ENCODE peak calls at places on chromosomes 11 and 22, in five cellular contexts. One of them, this sample, is unnamed.

GRCh38 chr11:103587951-103588788 is 448.3 kb upstream of the DDI1 start:
- DNase-seq in GM12878: no peak
- DNase-seq in IMR-90: no peak
- DNase-seq in A549: no peak
- DNase-seq in HepG2: no peak
- DNase-seq in this sample: no peak

GRCh38 chr22:37459211-37459610 is 27.0 kb downstream of the MFNG start:
- DNase-seq in GM12878: no peak
- DNase-seq in IMR-90: no peak
- DNase-seq in A549: no peak
- DNase-seq in HepG2: no peak
- DNase-seq in this sample: no peak

GRCh38 chr22:48653306-48653705 is 1174.4 kb downstream of the BRD1 start:
- DNase-seq in GM12878: no peak
- DNase-seq in IMR-90: no peak
- DNase-seq in A549: no peak
- DNase-seq in HepG2: no peak
- DNase-seq in this sample: no peak

GRCh38 chr11:5280582-5281102 is 10.9 kb upstream of the HBE1 start:
- DNase-seq in GM12878: peak; percentile 47
- DNase-seq in IMR-90: peak; percentile 100
- DNase-seq in A549: peak; percentile 98
- DNase-seq in HepG2: peak; percentile 44
- DNase-seq in this sample: peak; percentile 49

GRCh38 chr11:47004595-47005033 is 68.1 kb downstream of the CSTPP1 start:
- DNase-seq in GM12878: no peak
- DNase-seq in IMR-90: peak; percentile 98
- DNase-seq in A549: peak; percentile 19
- DNase-seq in HepG2: peak; percentile 96
- DNase-seq in this sample: no peak

GRCh38 chr11:35066783-35067476 is 72.0 kb upstream of the CD44 start:
- DNase-seq in GM12878: no peak
- DNase-seq in IMR-90: no peak
- DNase-seq in A549: no peak
- DNase-seq in HepG2: no peak
- DNase-seq in this sample: no peak

GRCh38 chr11:80529722-80530121 is 1088.9 kb upstream of the TENM4 start:
- DNase-seq in GM12878: no peak
- DNase-seq in IMR-90: no peak
- DNase-seq in A549: no peak
- DNase-seq in HepG2: peak; percentile 9
- DNase-seq in this sample: no peak

GRCh38 chr11:126993599-126993998 is 7.0 kb downstream of the KIRREL3 start:
- DNase-seq in GM12878: no peak
- DNase-seq in IMR-90: peak; percentile 54
- DNase-seq in A549: peak; percentile 35
- DNase-seq in HepG2: no peak
- DNase-seq in this sample: no peak

GRCh38 chr11:8794677-8795103 is 112.1 kb downstream of the RPL27A start:
- DNase-seq in GM12878: no peak
- DNase-seq in IMR-90: no peak
- DNase-seq in A549: peak; percentile 27
- DNase-seq in HepG2: peak; percentile 93
- DNase-seq in this sample: no peak

GRCh38 chr11:77821349-77821851 is 456 bp downstream of the AAMDC start:
- DNase-seq in GM12878: no peak
- DNase-seq in IMR-90: peak; percentile 40
- DNase-seq in A549: peak; percentile 13
- DNase-seq in HepG2: peak; percentile 20
- DNase-seq in this sample: no peak

DNA sequence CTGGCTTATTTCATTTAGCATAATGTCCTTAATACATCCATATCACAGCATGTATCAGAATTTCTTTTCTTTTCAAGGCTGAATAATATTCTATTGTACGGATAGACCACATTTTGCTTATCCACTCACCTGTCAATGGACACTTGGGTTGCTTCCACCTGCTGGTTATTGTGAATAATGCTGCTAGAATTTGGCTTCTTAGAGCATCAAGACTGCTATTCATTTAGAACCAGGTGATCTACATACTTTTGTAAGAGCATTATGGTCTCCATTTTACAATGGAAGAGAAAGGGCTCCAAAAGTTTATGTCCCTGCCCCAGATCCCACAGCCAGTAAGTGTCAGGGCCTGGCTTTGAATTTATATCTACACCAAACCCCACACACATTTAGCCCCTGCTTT is 100.7 kb upstream of the CD82 start:
- DNase-seq in GM12878: no peak
- DNase-seq in IMR-90: no peak
- DNase-seq in A549: peak; percentile 45
- DNase-seq in HepG2: peak; percentile 18
- DNase-seq in this sample: no peak
- TF ChIP-seq USF2 in GM12878: no peak
- TF ChIP-seq USF2 in IMR-90: no peak
- TF ChIP-seq USF2 in A549: no peak
- TF ChIP-seq USF2 in HepG2: no peak
- TF ChIP-seq USF2 in this sample: no peak

GRCh38 chr11:45048313-45048841 is 97.7 kb upstream of the TP53I11 start:
- DNase-seq in GM12878: no peak
- DNase-seq in IMR-90: no peak
- DNase-seq in A549: no peak
- DNase-seq in HepG2: no peak
- DNase-seq in this sample: no peak
- TF ChIP-seq USF2 in GM12878: no peak
- TF ChIP-seq USF2 in IMR-90: no peak
- TF ChIP-seq USF2 in A549: no peak
- TF ChIP-seq USF2 in HepG2: no peak
- TF ChIP-seq USF2 in this sample: no peak

DNA sequence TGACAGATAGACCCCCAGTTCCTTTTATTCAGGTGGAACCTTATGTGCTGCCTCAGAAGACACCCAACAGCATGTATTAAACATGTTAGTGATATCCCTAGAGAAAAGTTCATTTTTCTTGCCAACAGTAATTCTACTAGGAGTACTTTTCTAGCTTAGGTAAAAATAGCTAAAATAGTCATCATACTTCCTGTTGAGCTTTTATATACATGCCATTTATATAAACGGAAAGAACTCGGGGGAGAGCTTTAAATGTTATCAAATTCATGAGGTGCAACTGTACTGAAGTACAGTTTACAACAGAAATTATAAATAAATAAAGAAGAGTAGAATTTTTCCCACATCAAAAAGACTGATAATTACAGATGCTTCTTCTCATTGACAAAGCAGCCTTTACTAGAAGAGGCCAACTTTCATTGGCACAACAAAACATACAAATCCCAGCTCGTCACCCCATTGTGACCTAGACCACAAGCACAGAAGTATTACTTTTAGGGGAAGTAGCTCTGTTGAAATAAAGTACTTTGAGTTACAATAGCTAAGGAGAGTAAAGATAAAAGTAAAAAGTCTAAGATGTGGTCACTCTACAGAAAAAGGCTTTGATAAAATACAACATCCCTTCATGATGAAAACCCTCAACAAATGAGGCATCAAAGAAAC is 59.1 kb upstream of the POU2AF2 start:
- DNase-seq in GM12878: no peak
- DNase-seq in IMR-90: peak; percentile 52
- DNase-seq in A549: no peak
- DNase-seq in HepG2: no peak
- DNase-seq in this sample: no peak
- TF ChIP-seq USF2 in GM12878: no peak
- TF ChIP-seq USF2 in IMR-90: no peak
- TF ChIP-seq USF2 in A549: no peak
- TF ChIP-seq USF2 in HepG2: no peak
- TF ChIP-seq USF2 in this sample: no peak

GRCh38 chr22:33381531-33382406 is 323.6 kb upstream of the SYN3 start:
- DNase-seq in GM12878: no peak
- DNase-seq in IMR-90: no peak
- DNase-seq in A549: peak; percentile 88
- DNase-seq in HepG2: no peak
- DNase-seq in this sample: no peak

GRCh38 chr22:33382427-33382826 is 324.2 kb upstream of the SYN3 start:
- DNase-seq in GM12878: no peak
- DNase-seq in IMR-90: no peak
- DNase-seq in A549: peak; percentile 53
- DNase-seq in HepG2: no peak
- DNase-seq in this sample: no peak

GRCh38 chr22:33389927-33390326 is 331.7 kb upstream of the SYN3 start:
- DNase-seq in GM12878: no peak
- DNase-seq in IMR-90: peak; percentile 41
- DNase-seq in A549: no peak
- DNase-seq in HepG2: no peak
- DNase-seq in this sample: no peak

GRCh38 chr22:33386270-33386669 is 328.1 kb upstream of the SYN3 start:
- DNase-seq in GM12878: no peak
- DNase-seq in IMR-90: no peak
- DNase-seq in A549: no peak
- DNase-seq in HepG2: no peak
- DNase-seq in this sample: no peak

GRCh38 chr22:33385611-33386010 is 327.4 kb upstream of the SYN3 start:
- DNase-seq in GM12878: no peak
- DNase-seq in IMR-90: no peak
- DNase-seq in A549: no peak
- DNase-seq in HepG2: no peak
- DNase-seq in this sample: no peak
- TF ChIP-seq USF2 in GM12878: no peak
- TF ChIP-seq USF2 in IMR-90: no peak
- TF ChIP-seq USF2 in A549: no peak
- TF ChIP-seq USF2 in HepG2: no peak
- TF ChIP-seq USF2 in this sample: no peak

GRCh38 chr11:2381494-2382128 is 4.5 kb downstream of the CD81 start:
- DNase-seq in GM12878: no peak
- DNase-seq in IMR-90: no peak
- DNase-seq in A549: no peak
- DNase-seq in HepG2: no peak
- DNase-seq in this sample: no peak
- TF ChIP-seq USF2 in GM12878: no peak
- TF ChIP-seq USF2 in IMR-90: no peak
- TF ChIP-seq USF2 in A549: no peak
- TF ChIP-seq USF2 in HepG2: no peak
- TF ChIP-seq USF2 in this sample: no peak

DNA sequence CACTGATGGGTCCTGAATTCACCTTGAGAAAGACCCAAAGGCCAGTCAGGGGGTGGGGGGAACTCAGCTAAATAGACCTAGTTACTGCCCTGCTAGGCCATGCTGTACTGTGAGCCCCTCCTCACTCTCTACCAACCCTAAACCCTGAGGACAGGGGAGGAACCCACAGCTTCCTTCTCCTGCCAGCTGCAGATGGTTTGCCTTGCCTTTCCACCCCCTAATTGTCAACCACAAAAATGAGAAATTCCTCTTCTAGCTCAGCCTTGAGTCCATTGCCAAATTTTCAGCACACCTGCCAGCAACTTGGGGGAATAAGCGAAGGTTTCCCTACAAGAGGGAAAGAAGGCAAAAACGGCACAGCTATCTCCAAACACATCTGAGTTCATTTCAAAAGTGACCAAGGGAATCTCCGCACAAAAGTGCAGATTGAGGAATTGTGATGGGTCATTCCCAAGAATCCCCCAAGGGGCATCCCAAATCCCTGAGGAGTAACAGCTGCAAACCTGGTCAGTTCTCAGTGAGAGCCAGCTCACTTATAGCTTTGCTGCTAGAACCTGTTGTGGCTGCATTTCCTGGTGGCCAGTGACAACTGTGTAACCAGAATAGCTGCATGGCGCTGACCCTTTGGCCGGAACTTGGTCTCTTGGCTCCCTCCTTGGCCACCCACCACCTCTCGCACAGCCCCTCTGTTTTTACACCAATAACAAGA is 2.4 kb upstream of the TTC36 start:
- DNase-seq in GM12878: no peak
- DNase-seq in IMR-90: no peak
- DNase-seq in A549: no peak
- DNase-seq in HepG2: no peak
- DNase-seq in this sample: no peak
- TF ChIP-seq USF2 in GM12878: no peak
- TF ChIP-seq USF2 in IMR-90: no peak
- TF ChIP-seq USF2 in A549: no peak
- TF ChIP-seq USF2 in HepG2: no peak
- TF ChIP-seq USF2 in this sample: no peak

DNA sequence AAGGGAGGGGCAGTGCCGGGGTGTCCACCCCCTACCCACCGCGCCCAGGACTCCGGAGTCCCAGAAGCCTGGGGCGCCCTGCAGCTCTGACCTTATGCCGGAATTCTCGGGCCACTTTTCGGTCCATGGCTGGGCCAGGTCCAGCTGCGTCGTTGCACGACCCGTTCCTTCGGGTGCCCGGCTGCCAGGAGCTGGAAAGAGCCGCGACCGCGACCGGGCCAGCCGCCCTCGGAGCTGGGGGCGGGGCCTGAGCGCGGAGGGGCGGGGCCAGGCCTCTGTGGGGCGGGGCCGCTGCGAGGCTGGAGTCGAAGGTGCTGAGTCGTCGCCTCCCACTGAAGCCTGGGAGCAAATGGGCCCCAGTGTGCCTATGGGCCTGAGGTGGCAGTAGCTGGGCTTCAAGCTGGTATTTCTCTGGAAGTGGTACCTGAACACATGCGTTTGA is at the start of gene USH1C:
- DNase-seq in GM12878: no peak
- DNase-seq in IMR-90: no peak
- DNase-seq in A549: peak; percentile 44
- DNase-seq in HepG2: no peak
- DNase-seq in this sample: peak; percentile 79
- TF ChIP-seq USF2 in GM12878: no peak
- TF ChIP-seq USF2 in IMR-90: no peak
- TF ChIP-seq USF2 in A549: no peak
- TF ChIP-seq USF2 in HepG2: no peak
- TF ChIP-seq USF2 in this sample: no peak

DNA sequence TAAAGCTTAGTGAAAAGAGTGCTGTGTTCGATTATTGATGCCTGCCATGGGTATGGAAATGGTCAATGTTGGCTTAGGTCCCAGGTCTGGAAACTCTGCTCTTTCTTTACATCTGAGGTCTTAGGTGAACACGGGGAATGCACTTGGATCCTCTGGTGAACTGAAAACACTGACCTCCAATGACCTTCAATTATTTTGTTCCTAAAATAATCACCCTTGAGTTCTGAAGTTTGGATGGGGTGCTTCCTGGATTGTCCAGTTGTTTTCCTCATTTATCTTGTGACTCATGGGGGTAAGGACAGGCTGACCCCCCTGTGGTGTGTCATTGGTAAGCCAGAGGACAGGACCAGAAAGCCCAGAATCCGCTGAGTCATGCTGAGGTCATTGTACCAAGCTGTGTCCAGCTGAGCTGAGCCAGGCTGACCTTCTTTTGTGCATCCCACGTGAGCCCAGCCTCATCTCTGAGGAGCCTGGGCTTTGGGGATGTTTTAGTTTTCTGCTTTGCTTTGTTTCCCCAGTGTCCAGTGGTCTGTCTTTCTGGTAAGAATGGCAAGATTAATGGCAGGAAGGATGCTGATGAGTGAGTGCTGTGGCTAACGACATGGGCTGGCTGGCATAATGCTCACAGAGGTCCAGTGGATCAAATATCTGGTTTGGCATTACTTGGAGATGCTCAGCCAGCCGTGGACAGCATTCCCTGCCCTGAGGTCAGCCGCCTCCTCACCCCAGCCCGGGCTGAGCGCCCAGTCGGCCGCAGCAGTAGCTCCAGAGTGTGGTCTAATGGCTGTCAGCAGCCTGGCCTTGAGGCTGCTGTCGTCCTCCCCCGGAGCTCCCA is 35.6 kb downstream of the AMPD3 start:
- DNase-seq in GM12878: no peak
- DNase-seq in IMR-90: peak; percentile 99
- DNase-seq in A549: peak; percentile 88
- DNase-seq in HepG2: peak; percentile 68
- DNase-seq in this sample: no peak
- TF ChIP-seq USF2 in GM12878: no peak
- TF ChIP-seq USF2 in IMR-90: peak; percentile 86
- TF ChIP-seq USF2 in A549: peak; percentile 23
- TF ChIP-seq USF2 in HepG2: no peak
- TF ChIP-seq USF2 in this sample: no peak

GRCh38 chr11:110349109-110349996 is 52.9 kb upstream of the RDX start:
- DNase-seq in GM12878: peak; percentile 94
- DNase-seq in IMR-90: no peak
- DNase-seq in A549: no peak
- DNase-seq in HepG2: no peak
- DNase-seq in this sample: no peak
- TF ChIP-seq USF2 in GM12878: no peak
- TF ChIP-seq USF2 in IMR-90: no peak
- TF ChIP-seq USF2 in A549: no peak
- TF ChIP-seq USF2 in HepG2: no peak
- TF ChIP-seq USF2 in this sample: no peak

This sample was measured in WTC11.